ENCODE peak calls at places on chromosomes 5 and 9, in six cellular contexts. One of them, this sample, is unnamed.

GRCh38 chr5:54580997-54581741 is 63.6 kb downstream of the SNX18 start:
- DNase-seq in ovary: no peak
- DNase-seq in sigmoid colon: no peak
- DNase-seq in A549: no peak
- DNase-seq in transverse colon: no peak
- DNase-seq in stomach: no peak
- DNase-seq in this sample: no peak

GRCh38 chr5:177310757-177311173 is 933 bp downstream of the MXD3 start:
- DNase-seq in A549: no peak
- DNase-seq in ovary: no peak
- DNase-seq in transverse colon: peak; percentile 70
- DNase-seq in sigmoid colon: peak; percentile 62
- DNase-seq in stomach: no peak
- DNase-seq in this sample: no peak

GRCh38 chr5:43428034-43428712 is 16.0 kb upstream of the CCL28 start:
- DNase-seq in stomach: no peak
- DNase-seq in A549: no peak
- DNase-seq in sigmoid colon: no peak
- DNase-seq in transverse colon: no peak
- DNase-seq in ovary: no peak
- DNase-seq in this sample: no peak

GRCh38 chr9:124010665-124011321 is 775 bp upstream of the LHX2 start:
- DNase-seq in A549: peak; percentile 30
- DNase-seq in ovary: no peak
- DNase-seq in sigmoid colon: no peak
- DNase-seq in stomach: no peak
- DNase-seq in transverse colon: no peak
- DNase-seq in this sample: no peak

GRCh38 chr5:31680528-31680927 is 41.6 kb downstream of the PDZD2 start:
- DNase-seq in A549: no peak
- DNase-seq in stomach: no peak
- DNase-seq in sigmoid colon: no peak
- DNase-seq in transverse colon: no peak
- DNase-seq in ovary: peak; percentile 65
- DNase-seq in this sample: no peak

GRCh38 chr5:16596541-16596940 is 20.3 kb downstream of the RETREG1 start:
- DNase-seq in transverse colon: no peak
- DNase-seq in A549: no peak
- DNase-seq in stomach: no peak
- DNase-seq in sigmoid colon: no peak
- DNase-seq in ovary: no peak
- DNase-seq in this sample: no peak

GRCh38 chr5:68319316-68320093 is 103.9 kb downstream of the PIK3R1 start:
- DNase-seq in sigmoid colon: no peak
- DNase-seq in ovary: no peak
- DNase-seq in transverse colon: no peak
- DNase-seq in stomach: no peak
- DNase-seq in A549: peak; percentile 13
- DNase-seq in this sample: no peak

GRCh38 chr9:33408087-33408486 is 5.7 kb upstream of the AQP7 start:
- DNase-seq in sigmoid colon: no peak
- DNase-seq in ovary: no peak
- DNase-seq in transverse colon: no peak
- DNase-seq in A549: no peak
- DNase-seq in stomach: no peak
- DNase-seq in this sample: no peak

GRCh38 chr9:108211576-108211975 is 644.2 kb downstream of the ACTL7B start:
- DNase-seq in ovary: no peak
- DNase-seq in A549: no peak
- DNase-seq in sigmoid colon: no peak
- DNase-seq in transverse colon: no peak
- DNase-seq in stomach: no peak
- DNase-seq in this sample: no peak

GRCh38 chr9:6149315-6149714 is 66.3 kb upstream of the IL33 start:
- DNase-seq in A549: no peak
- DNase-seq in transverse colon: no peak
- DNase-seq in sigmoid colon: no peak
- DNase-seq in stomach: no peak
- DNase-seq in ovary: no peak
- DNase-seq in this sample: no peak

GRCh38 chr5:139971202-139971725 is 71.8 kb downstream of the NRG2 start:
- DNase-seq in sigmoid colon: no peak
- DNase-seq in A549: no peak
- DNase-seq in ovary: no peak
- DNase-seq in transverse colon: no peak
- DNase-seq in stomach: no peak
- DNase-seq in this sample: no peak

GRCh38 chr5:173062141-173062540 is 6.0 kb downstream of the CREBRF start:
- DNase-seq in transverse colon: no peak
- DNase-seq in ovary: no peak
- DNase-seq in stomach: no peak
- DNase-seq in sigmoid colon: no peak
- DNase-seq in A549: no peak
- DNase-seq in this sample: no peak

GRCh38 chr5:102663771-102664530 is 91.2 kb upstream of the PAM start:
- DNase-seq in sigmoid colon: no peak
- DNase-seq in transverse colon: no peak
- DNase-seq in ovary: no peak
- DNase-seq in A549: no peak
- DNase-seq in stomach: no peak
- DNase-seq in this sample: no peak

GRCh38 chr5:10632110-10632903 is 68.4 kb downstream of the ANKRD33B start:
- DNase-seq in ovary: no peak
- DNase-seq in sigmoid colon: peak; percentile 50
- DNase-seq in transverse colon: peak; percentile 53
- DNase-seq in A549: no peak
- DNase-seq in stomach: no peak
- DNase-seq in this sample: no peak

GRCh38 chr9:89849096-89849495 is 244.3 kb downstream of the GADD45G start:
- DNase-seq in stomach: no peak
- DNase-seq in sigmoid colon: no peak
- DNase-seq in ovary: no peak
- DNase-seq in A549: no peak
- DNase-seq in transverse colon: no peak
- DNase-seq in this sample: no peak

GRCh38 chr5:38149815-38150195 is 108.6 kb upstream of the EGFLAM start:
- DNase-seq in A549: no peak
- DNase-seq in transverse colon: no peak
- DNase-seq in stomach: no peak
- DNase-seq in sigmoid colon: no peak
- DNase-seq in ovary: no peak
- DNase-seq in this sample: no peak

GRCh38 chr9:73579823-73580222 is 428.2 kb downstream of the ANXA1 start:
- DNase-seq in A549: no peak
- DNase-seq in sigmoid colon: no peak
- DNase-seq in stomach: no peak
- DNase-seq in transverse colon: no peak
- DNase-seq in ovary: no peak
- DNase-seq in this sample: no peak

GRCh38 chr5:125695994-125696679 is 727.1 kb upstream of the GRAMD2B start:
- DNase-seq in A549: no peak
- DNase-seq in ovary: no peak
- DNase-seq in stomach: no peak
- DNase-seq in sigmoid colon: no peak
- DNase-seq in transverse colon: no peak
- DNase-seq in this sample: no peak

GRCh38 chr5:20420991-20421595 is 433.1 kb upstream of the CDH18 start:
- DNase-seq in A549: no peak
- DNase-seq in ovary: no peak
- DNase-seq in sigmoid colon: no peak
- DNase-seq in stomach: no peak
- DNase-seq in transverse colon: no peak
- DNase-seq in this sample: no peak

GRCh38 chr5:87069974-87070608 is 197.6 kb upstream of the RASA1 start:
- DNase-seq in sigmoid colon: no peak
- DNase-seq in ovary: no peak
- DNase-seq in A549: no peak
- DNase-seq in transverse colon: peak; percentile 49
- DNase-seq in stomach: no peak
- DNase-seq in this sample: peak; percentile 41

GRCh38 chr9:130962418-130963316 is 23.6 kb upstream of the FIBCD1 start:
- DNase-seq in sigmoid colon: no peak
- DNase-seq in stomach: peak; percentile 31
- DNase-seq in ovary: no peak
- DNase-seq in transverse colon: no peak
- DNase-seq in A549: peak; percentile 95
- DNase-seq in this sample: no peak

GRCh38 chr9:76045217-76045616 is 154.7 kb downstream of the PCSK5 start:
- DNase-seq in A549: no peak
- DNase-seq in ovary: no peak
- DNase-seq in sigmoid colon: no peak
- DNase-seq in transverse colon: no peak
- DNase-seq in stomach: no peak
- DNase-seq in this sample: no peak

DNA sequence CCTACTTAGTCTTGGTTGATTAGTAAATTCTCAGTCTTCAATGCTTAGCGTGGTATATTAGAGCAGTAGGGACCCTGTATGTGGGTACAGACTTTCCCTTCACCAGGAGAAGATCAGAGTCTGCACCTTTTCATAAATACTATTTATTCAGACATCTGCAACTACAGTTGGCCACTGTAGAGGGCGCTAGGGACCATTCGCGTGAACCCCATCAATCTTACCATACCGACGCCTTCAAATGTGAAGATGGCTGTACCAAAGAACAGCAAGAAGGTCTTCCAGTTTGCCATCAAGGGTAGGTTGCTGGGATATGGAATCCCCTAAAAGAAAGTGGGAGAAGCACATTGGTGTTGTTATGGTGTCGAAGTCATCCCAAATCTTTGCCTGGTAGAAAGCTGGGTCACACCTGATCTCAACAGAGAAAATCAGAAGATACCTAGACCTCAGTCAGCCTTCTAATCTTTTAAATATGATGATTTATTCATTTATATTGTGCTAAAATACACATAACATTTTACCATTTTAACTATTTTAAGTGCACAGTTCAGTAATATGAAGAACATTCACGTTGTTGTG is 19.1 kb downstream of the SLC36A3 start:
- DNase-seq in stomach: no peak
- DNase-seq in sigmoid colon: no peak
- DNase-seq in transverse colon: no peak
- DNase-seq in A549: no peak
- DNase-seq in ovary: no peak
- DNase-seq in this sample: no peak
- TF ChIP-seq CTCF in stomach: no peak
- TF ChIP-seq CTCF in sigmoid colon: no peak
- TF ChIP-seq CTCF in transverse colon: no peak
- TF ChIP-seq CTCF in A549: no peak
- TF ChIP-seq CTCF in ovary: no peak
- TF ChIP-seq CTCF in this sample: no peak

GRCh38 chr9:37596504-37596903 is 4.1 kb upstream of the TOMM5 start:
- DNase-seq in sigmoid colon: no peak
- DNase-seq in ovary: no peak
- DNase-seq in transverse colon: no peak
- DNase-seq in stomach: no peak
- DNase-seq in A549: no peak
- DNase-seq in this sample: no peak

GRCh38 chr9:37587521-37587920 is 4.9 kb downstream of the TOMM5 start:
- DNase-seq in sigmoid colon: no peak
- DNase-seq in ovary: no peak
- DNase-seq in stomach: no peak
- DNase-seq in transverse colon: no peak
- DNase-seq in A549: no peak
- DNase-seq in this sample: no peak

GRCh38 chr9:37593877-37594448 is 1.6 kb upstream of the TOMM5 start:
- DNase-seq in A549: no peak
- DNase-seq in stomach: no peak
- DNase-seq in sigmoid colon: no peak
- DNase-seq in transverse colon: no peak
- DNase-seq in ovary: no peak
- DNase-seq in this sample: no peak

GRCh38 chr9:37591775-37592107 is 656 bp downstream of the TOMM5 start:
- DNase-seq in ovary: no peak
- DNase-seq in A549: no peak
- DNase-seq in stomach: no peak
- DNase-seq in sigmoid colon: no peak
- DNase-seq in transverse colon: no peak
- DNase-seq in this sample: no peak

DNA sequence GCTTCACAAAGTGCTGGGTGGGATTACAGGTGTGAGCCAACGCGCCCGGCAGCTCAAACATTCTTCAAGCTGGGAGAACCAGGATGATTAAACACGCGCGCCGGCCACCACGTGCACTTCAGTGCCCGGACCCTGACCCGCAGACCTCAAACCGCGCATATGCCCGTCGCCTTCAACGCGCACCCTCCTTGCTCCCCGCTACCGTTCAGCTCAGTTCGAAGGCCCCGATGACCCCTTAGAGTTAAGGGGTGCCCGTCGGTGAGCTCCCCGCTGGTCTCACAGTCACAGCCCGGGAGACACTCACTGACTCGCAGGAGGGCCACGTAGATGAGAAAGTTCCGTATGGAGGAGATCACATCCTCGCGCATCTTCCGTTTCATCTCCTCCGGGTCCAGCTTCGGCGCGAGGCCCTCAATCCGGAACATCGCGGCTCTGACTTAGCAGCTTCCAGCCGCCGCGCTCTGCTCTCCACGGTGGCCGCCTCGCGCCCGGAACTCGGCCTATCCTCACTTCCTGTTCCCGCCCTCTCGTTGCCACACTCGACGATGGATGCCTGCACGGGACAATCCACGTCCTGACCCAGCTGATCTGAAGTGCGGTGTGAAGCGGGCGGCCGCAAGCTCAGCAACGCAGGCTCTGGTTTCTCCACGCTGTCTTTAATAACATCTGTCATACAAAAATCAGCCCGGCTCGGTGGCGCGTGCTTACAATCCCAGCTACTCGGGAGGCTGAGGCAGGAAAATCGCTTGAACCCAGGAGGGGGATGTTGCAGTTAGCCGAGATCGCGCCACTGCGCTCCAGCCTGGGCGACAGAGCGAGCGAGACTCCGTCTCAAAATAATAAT is at the start of gene TOMM5:
- DNase-seq in stomach: peak; percentile 93
- DNase-seq in sigmoid colon: peak; percentile 96
- DNase-seq in transverse colon: peak; percentile 94
- DNase-seq in A549: peak; percentile 82
- DNase-seq in ovary: peak; percentile 90
- DNase-seq in this sample: peak; percentile 96
- TF ChIP-seq EP300 in stomach: no peak
- TF ChIP-seq EP300 in sigmoid colon: no peak
- TF ChIP-seq EP300 in transverse colon: no peak
- TF ChIP-seq EP300 in A549: no peak
- TF ChIP-seq EP300 in ovary: no peak
- TF ChIP-seq EP300 in this sample: peak; percentile 87

GRCh38 chr5:170311856-170312405 is 14.4 kb upstream of the LCP2 start:
- DNase-seq in ovary: no peak
- DNase-seq in stomach: no peak
- DNase-seq in transverse colon: no peak
- DNase-seq in A549: no peak
- DNase-seq in sigmoid colon: no peak
- DNase-seq in this sample: no peak
- TF ChIP-seq POLR2A in ovary: no peak
- TF ChIP-seq POLR2A in stomach: no peak
- TF ChIP-seq POLR2A in transverse colon: no peak
- TF ChIP-seq POLR2A in A549: no peak
- TF ChIP-seq POLR2A in sigmoid colon: no peak
- TF ChIP-seq POLR2A in this sample: no peak

GRCh38 chr9:421896-422295 is 207.2 kb downstream of the DOCK8 start:
- DNase-seq in sigmoid colon: no peak
- DNase-seq in ovary: no peak
- DNase-seq in A549: no peak
- DNase-seq in stomach: no peak
- DNase-seq in transverse colon: no peak
- DNase-seq in this sample: no peak

GRCh38 chr9:426264-426663 is 211.6 kb downstream of the DOCK8 start:
- DNase-seq in A549: no peak
- DNase-seq in stomach: no peak
- DNase-seq in transverse colon: no peak
- DNase-seq in sigmoid colon: no peak
- DNase-seq in ovary: no peak
- DNase-seq in this sample: no peak

GRCh38 chr9:426976-427375 is 212.3 kb downstream of the DOCK8 start:
- DNase-seq in stomach: no peak
- DNase-seq in sigmoid colon: no peak
- DNase-seq in transverse colon: no peak
- DNase-seq in ovary: no peak
- DNase-seq in A549: no peak
- DNase-seq in this sample: no peak
- TF ChIP-seq CTCF in stomach: no peak
- TF ChIP-seq CTCF in sigmoid colon: no peak
- TF ChIP-seq CTCF in transverse colon: no peak
- TF ChIP-seq CTCF in ovary: no peak
- TF ChIP-seq CTCF in A549: no peak
- TF ChIP-seq CTCF in this sample: no peak

This sample was measured in tibial nerve.